ENCODE peak calls at places on chromosomes 6 and 20, in nine cellular contexts. X, P, D, C, F, L, R, K and Q are unnamed samples.
A peak's percentile ranks its signal among the peaks of the same experiment; 100 is the strongest.

GRCh38 chr6:69980624-69981023 is 114.3 kb downstream of the COL19A1 start:
- DNase-seq in K (peak; percentile 20), R (no peak), L (no peak), P (no peak), X (no peak), C (no peak), F (no peak), D (no peak), Q (no peak)

GRCh38 chr6:157787080-157787479 is 36.0 kb upstream of the SNX9 start:
- DNase-seq in P (no peak), K (peak; percentile 28), C (no peak), F (peak; percentile 76), L (no peak), R (no peak), D (no peak), X (peak; percentile 46), Q (no peak)

GRCh38 chr20:61442075-61442670 is 190.1 kb downstream of the CDH4 start:
- DNase-seq in C (no peak), P (no peak), D (no peak), X (no peak), F (no peak), R (no peak), L (no peak), K (no peak), Q (no peak)

GRCh38 chr6:166166314-166167257 is 1.1 kb downstream of the TBXT start:
- DNase-seq in C (no peak), K (no peak), X (no peak), R (no peak), P (no peak), F (no peak), L (no peak), D (no peak), Q (no peak)

GRCh38 chr6:125780540-125781306 is 10.0 kb upstream of the NCOA7 start:
- DNase-seq in L (peak; percentile 46), D (peak; percentile 51), R (peak; percentile 79), F (peak; percentile 53), K (peak; percentile 82), P (peak; percentile 71), C (peak; percentile 76), X (peak; percentile 91), Q (no peak)

GRCh38 chr6:36301085-36301658 is 31.3 kb downstream of the PNPLA1 start:
- DNase-seq in C (no peak), K (no peak), F (no peak), R (no peak), L (no peak), P (no peak), X (no peak), D (no peak), Q (no peak)

GRCh38 chr6:75307364-75308004 is 22.9 kb upstream of the TMEM30A start:
- DNase-seq in L (no peak), C (no peak), X (no peak), P (peak; percentile 51), D (no peak), K (no peak), F (no peak), R (no peak), Q (no peak)

GRCh38 chr20:5821627-5822215 is 71.5 kb downstream of the SHLD1 start:
- DNase-seq in K (no peak), L (no peak), D (no peak), X (no peak), R (no peak), C (peak; percentile 24), F (no peak), P (no peak), Q (no peak)

GRCh38 chr20:1304711-1305515 is 24.0 kb downstream of the SDCBP2 start:
- DNase-seq in C (no peak), R (no peak), D (no peak), P (no peak), X (no peak), F (no peak), L (no peak), K (no peak), Q (no peak)

GRCh38 chr6:134145786-134146185 is 93.4 kb upstream of the SLC2A12 start:
- DNase-seq in C (no peak), X (peak; percentile 69), K (no peak), R (no peak), P (no peak), D (no peak), L (no peak), F (peak; percentile 44), Q (no peak)

GRCh38 chr6:30603961-30604360 is 13.1 kb downstream of the PPP1R10 start:
- DNase-seq in C (no peak), K (no peak), L (no peak), P (no peak), D (no peak), F (no peak), R (no peak), X (no peak), Q (no peak)

GRCh38 chr20:32999603-33000250 is 4.5 kb downstream of the SUN5 start:
- DNase-seq in P (no peak), R (no peak), L (no peak), K (no peak), D (no peak), C (no peak), X (peak; percentile 29), F (no peak), Q (no peak)

GRCh38 chr20:36573798-36574277 is 441 bp downstream of the TGIF2 start:
- DNase-seq in P (peak; percentile 45), D (peak; percentile 66), L (no peak), K (peak; percentile 13), R (peak; percentile 12), X (no peak), C (peak; percentile 29), F (no peak), Q (no peak)

GRCh38 chr20:17835240-17835940 is 133.2 kb downstream of the SNX5 start:
- DNase-seq in F (peak; percentile 82), R (peak; percentile 70), P (no peak), X (peak; percentile 89), D (no peak), K (peak; percentile 55), C (peak; percentile 96), L (no peak), Q (peak; percentile 68)

GRCh38 chr6:149887343-149887742 is 10.6 kb downstream of the RAET1E start:
- DNase-seq in X (peak; percentile 66), D (no peak), L (no peak), K (no peak), P (no peak), F (peak; percentile 54), C (peak; percentile 27), R (no peak), Q (no peak)

GRCh38 chr20:62822788-62823651 is 6.2 kb downstream of the COL9A3 start:
- DNase-seq in X (no peak), R (peak; percentile 73), L (no peak), F (no peak), D (no peak), P (peak; percentile 69), C (peak; percentile 51), K (peak; percentile 64), Q (no peak)

GRCh38 chr20:8654486-8654885 is 414.4 kb upstream of the PLCB4 start:
- DNase-seq in P (no peak), R (no peak), C (no peak), F (no peak), K (no peak), D (no peak), X (no peak), L (no peak), Q (no peak)

GRCh38 chr6:145247677-145248419 is 487.5 kb downstream of the EPM2A start:
- DNase-seq in F (peak; percentile 76), C (peak; percentile 76), X (peak; percentile 95), R (peak; percentile 32), K (no peak), L (no peak), P (no peak), D (no peak), Q (no peak)

GRCh38 chr20:23566199-23566932 is 1.9 kb downstream of the CST9L start:
- DNase-seq in F (no peak), C (no peak), R (no peak), D (no peak), P (no peak), K (no peak), X (no peak), L (no peak), Q (no peak)

GRCh38 chr6:16684896-16685554 is 76.2 kb downstream of the ATXN1 start:
- DNase-seq in F (peak; percentile 66), L (no peak), C (peak; percentile 80), P (no peak), D (no peak), X (peak; percentile 49), K (no peak), R (no peak), Q (no peak)

GRCh38 chr20:5835234-5835845 is 85.1 kb downstream of the SHLD1 start:
- DNase-seq in D (no peak), R (peak; percentile 55), F (no peak), K (peak; percentile 96), L (no peak), X (peak; percentile 60), P (no peak), C (peak; percentile 80), Q (no peak)

GRCh38 chr6:83442752-83443151 is 11.9 kb upstream of the ME1 start:
- DNase-seq in C (peak; percentile 87), D (no peak), K (no peak), X (peak; percentile 83), F (peak; percentile 59), R (no peak), L (peak; percentile 37), P (no peak), Q (no peak)

GRCh38 chr20:59824711-59825562 is 108.5 kb downstream of the SYCP2 start:
- DNase-seq in R (no peak), K (no peak), C (no peak), D (no peak), L (no peak), X (no peak), F (no peak), P (no peak), Q (no peak)

GRCh38 chr6:128696651-128697391 is 176.4 kb upstream of the PTPRK start:
- DNase-seq in K (no peak), P (no peak), L (no peak), X (peak; percentile 19), R (no peak), F (peak; percentile 15), D (no peak), C (peak; percentile 92), Q (no peak)

GRCh38 chr6:149347067-149347466 is 29.6 kb downstream of the TAB2 start:
- DNase-seq in L (no peak), K (no peak), C (peak; percentile 48), X (no peak), F (no peak), P (no peak), D (no peak), R (no peak), Q (no peak)

GRCh38 chr6:168838000-168838399 is 397.0 kb downstream of the SMOC2 start:
- DNase-seq in L (no peak), C (no peak), K (no peak), X (no peak), R (no peak), D (no peak), F (no peak), P (no peak), Q (no peak)

GRCh38 chr20:53681352-53682212 is 87.9 kb upstream of the ZNF217 start:
- DNase-seq in D (no peak), C (no peak), L (no peak), F (no peak), X (no peak), P (no peak), R (no peak), K (no peak), Q (no peak)

GRCh38 chr20:8144282-8145245 is 12.5 kb downstream of the PLCB1 start:
- DNase-seq in D (no peak), R (no peak), K (no peak), L (peak; percentile 22), P (no peak), F (peak; percentile 84), X (peak; percentile 91), C (peak; percentile 71), Q (no peak)

GRCh38 chr6:150138638-150139037 is 4.2 kb upstream of the PPP1R14C start:
- DNase-seq in D (no peak), R (no peak), L (no peak), P (no peak), X (no peak), F (no peak), K (no peak), C (no peak), Q (no peak)

GRCh38 chr6:127737009-127737486 is 160.1 kb downstream of the C6orf58 start:
- DNase-seq in R (peak; percentile 80), L (peak; percentile 27), F (peak; percentile 43), P (peak; percentile 63), D (peak; percentile 39), C (peak; percentile 63), X (peak; percentile 79), K (peak; percentile 83), Q (no peak)

GRCh38 chr6:53830356-53830755 is 35.6 kb downstream of the LRRC1 start:
- DNase-seq in P (no peak), X (no peak), C (no peak), R (no peak), D (no peak), L (no peak), F (no peak), K (no peak), Q (no peak)